ENCODE peak calls at places on chromosomes 2 and 18, in eight cellular contexts. O is stromal cell of bone marrow; T is HTR-8/SVneo; R is tibial artery; M is stimulated activated CD4-positive, alpha-beta T cell treated with anti-CD3 and anti-CD28 coated beads, Interleukin-2, amount 100 ng/mL, for 48 hours; F is T-cell; I is astrocyte of the cerebellum; N is HFF-Myc. V is an unnamed sample.

GRCh38 chr2:28616618-28617017 is 120.8 kb downstream of the PLB1 start:
- DNase-seq in O (no peak), T (no peak), R (no peak), M (no peak), F (no peak), I (no peak), N (no peak), V (no peak)

GRCh38 chr2:110732422-110733413 is at the start of gene ACOXL:
- DNase-seq in O (no peak), T (no peak), R (no peak), M (no peak), F (peak), I (no peak), N (no peak), V (peak)

GRCh38 chr18:79438089-79438488 is 42.4 kb downstream of the NFATC1 start:
- DNase-seq in O (no peak), T (no peak), R (no peak), M (no peak), F (no peak), I (no peak), N (no peak), V (no peak)

GRCh38 chr2:239321596-239322413 is 79.0 kb downstream of the HDAC4 start:
- DNase-seq in O (no peak), T (no peak), R (no peak), M (peak), F (peak), I (no peak), N (no peak), V (no peak)

GRCh38 chr2:41197781-41198180 is 745.9 kb upstream of the SLC8A1 start:
- DNase-seq in O (no peak), T (no peak), R (no peak), M (no peak), F (no peak), I (peak), N (no peak), V (no peak)

GRCh38 chr2:188916831-188917230 is 57.3 kb upstream of the COL3A1 start:
- DNase-seq in O (no peak), T (no peak), R (no peak), M (no peak), F (no peak), I (no peak), N (no peak), V (no peak)

GRCh38 chr2:139746901-139747300 is 966.7 kb upstream of the NXPH2 start:
- DNase-seq in O (no peak), T (no peak), R (no peak), M (no peak), F (no peak), I (no peak), N (no peak), V (no peak)

GRCh38 chr2:134669731-134670669 is 48.8 kb downstream of the TMEM163 start:
- DNase-seq in O (no peak), T (no peak), R (no peak), M (no peak), F (peak), I (no peak), N (no peak), V (no peak)

GRCh38 chr2:95004702-95005101 is 20.8 kb upstream of the MAL start:
- DNase-seq in O (no peak), T (no peak), R (no peak), M (no peak), F (no peak), I (no peak), N (no peak), V (no peak)

GRCh38 chr2:200396726-200397348 is 90.3 kb downstream of the SPATS2L start:
- DNase-seq in O (no peak), T (no peak), R (no peak), M (no peak), F (no peak), I (no peak), N (no peak), V (peak)

GRCh38 chr2:241553981-241554380 is 4.6 kb upstream of the BOK start:
- DNase-seq in O (no peak), T (no peak), R (no peak), M (no peak), F (no peak), I (no peak), N (no peak), V (no peak)

GRCh38 chr2:239602290-239603282 is 201.8 kb upstream of the HDAC4 start:
- DNase-seq in O (no peak), T (no peak), R (no peak), M (no peak), F (peak), I (no peak), N (no peak), V (no peak)

GRCh38 chr2:34261701-34262100 is 662.6 kb upstream of the FAM98A start:
- DNase-seq in O (no peak), T (no peak), R (no peak), M (no peak), F (no peak), I (no peak), N (no peak), V (no peak)

GRCh38 chr2:178477443-178478099 is 829 bp downstream of the FKBP7 start:
- DNase-seq in O (no peak), T (no peak), R (no peak), M (no peak), F (no peak), I (no peak), N (no peak), V (peak)

GRCh38 chr2:219387284-219388126 is at the start of gene DNPEP:
- DNase-seq in O (peak), T (peak), R (peak), M (peak), F (no peak), I (peak), N (peak), V (peak)

GRCh38 chr2:201404699-201405275 is 46.5 kb downstream of the TRAK2 start:
- DNase-seq in O (no peak), T (no peak), R (no peak), M (no peak), F (no peak), I (no peak), N (no peak), V (no peak)

GRCh38 chr2:9205963-9206948 is at the start of gene ASAP2:
- DNase-seq in O (peak), T (peak), R (peak), M (peak), F (no peak), I (no peak), N (no peak), V (peak)

GRCh38 chr18:50127516-50128229 is 67.3 kb downstream of the MYO5B start:
- DNase-seq in O (no peak), T (no peak), R (no peak), M (no peak), F (no peak), I (no peak), N (no peak), V (no peak)

GRCh38 chr18:32091724-32092421 is at the start of gene RNF138:
- DNase-seq in O (peak), T (peak), R (peak), M (peak), F (peak), I (peak), N (no peak), V (peak)

GRCh38 chr2:112588611-112589045 is 4.2 kb downstream of the CHCHD5 start:
- DNase-seq in O (no peak), T (no peak), R (no peak), M (no peak), F (no peak), I (no peak), N (no peak), V (peak)

GRCh38 chr2:30736461-30737325 is 70.6 kb downstream of the CAPN13 start:
- DNase-seq in O (no peak), T (no peak), R (no peak), M (no peak), F (no peak), I (no peak), N (no peak), V (peak)

GRCh38 chr18:76169733-76170132 is 325.3 kb downstream of the ZNF516 start:
- DNase-seq in O (no peak), T (no peak), R (no peak), M (no peak), F (no peak), I (no peak), N (no peak), V (no peak)

GRCh38 chr2:96917008-96917575 is 47.2 kb upstream of the SEMA4C start:
- DNase-seq in O (no peak), T (no peak), R (no peak), M (no peak), F (no peak), I (no peak), N (no peak), V (no peak)

GRCh38 chr18:37335337-37335736 is 230.3 kb downstream of the CELF4 start:
- DNase-seq in O (no peak), T (peak), R (no peak), M (no peak), F (no peak), I (no peak), N (no peak), V (no peak)

GRCh38 chr18:78882585-78882984 is 97.0 kb upstream of the SALL3 start:
- DNase-seq in O (no peak), T (no peak), R (no peak), M (no peak), F (no peak), I (no peak), N (no peak), V (no peak)

GRCh38 chr2:186903183-186903582 is 54.2 kb upstream of the ZSWIM2 start:
- DNase-seq in O (no peak), T (no peak), R (no peak), M (no peak), F (no peak), I (no peak), N (no peak), V (no peak)

GRCh38 chr2:191811807-191812602 is 34.9 kb downstream of the CAVIN2 start:
- DNase-seq in O (peak), T (peak), R (peak), M (peak), F (peak), I (peak), N (peak), V (peak)

GRCh38 chr18:9434240-9434701 is 41.0 kb upstream of the RALBP1 start:
- DNase-seq in O (no peak), T (no peak), R (no peak), M (no peak), F (no peak), I (no peak), N (no peak), V (no peak)

GRCh38 chr18:13036622-13037320 is 45.6 kb downstream of the CEP192 start:
- DNase-seq in O (no peak), T (no peak), R (no peak), M (no peak), F (no peak), I (no peak), N (no peak), V (no peak)

GRCh38 chr2:229810786-229811185 is 96.4 kb upstream of the DNER start:
- DNase-seq in O (no peak), T (no peak), R (no peak), M (no peak), F (no peak), I (no peak), N (peak), V (no peak)

GRCh38 chr2:183291436-183291835 is 167.2 kb downstream of the NUP35 start:
- DNase-seq in O (no peak), T (no peak), R (no peak), M (no peak), F (no peak), I (no peak), N (no peak), V (no peak)

GRCh38 chr2:8737571-8738175 is 55.8 kb downstream of the ID2 start:
- DNase-seq in O (no peak), T (no peak), R (no peak), M (no peak), F (no peak), I (no peak), N (no peak), V (no peak)

GRCh38 chr2:7013761-7014160 is 96.5 kb downstream of the RNF144A start:
- DNase-seq in O (no peak), T (no peak), R (no peak), M (no peak), F (no peak), I (no peak), N (no peak), V (no peak)

GRCh38 chr2:26735096-26735495 is 29.0 kb upstream of the SLC35F6 start:
- DNase-seq in O (peak), T (peak), R (no peak), M (no peak), F (no peak), I (peak), N (peak), V (no peak)

GRCh38 chr2:205792908-205793307 is 110.6 kb downstream of the NRP2 start:
- DNase-seq in O (no peak), T (no peak), R (no peak), M (no peak), F (no peak), I (no peak), N (no peak), V (no peak)

GRCh38 chr2:48238381-48238780 is 291.6 kb upstream of the STON1 start:
- DNase-seq in O (no peak), T (no peak), R (no peak), M (no peak), F (no peak), I (no peak), N (no peak), V (no peak)

GRCh38 chr2:219484343-219485200 is 14.1 kb upstream of the GMPPA start:
- DNase-seq in O (no peak), T (no peak), R (no peak), M (no peak), F (no peak), I (no peak), N (no peak), V (peak)

V was measured in DMS79 treated with DMSO at 0.1 percent for 48 hours.